ENCODE peak calls at places on chromosomes 1 and 21, in five cellular contexts. R is right lobe of liver; I is bronchial epithelial cell; P is amniotic stem cell; T is activated T-cell treated with anti-CD3 and anti-CD28 coated beads, Interleukin-2, amount 50 U/mL, for 72 hours. Q is an unnamed sample.

GRCh38 chr1:29426701-29427279 is 190.5 kb downstream of the PTPRU start:
- DNase-seq in R (no peak), I (peak), P (no peak), T (no peak), Q (no peak)

GRCh38 chr1:15915991-15916390 is 59.9 kb downstream of the ZBTB17 start:
- DNase-seq in R (no peak), I (no peak), P (no peak), T (no peak), Q (no peak)

GRCh38 chr1:247102381-247102780 is 1.8 kb downstream of the ZNF669 start:
- DNase-seq in R (no peak), I (peak), P (no peak), T (no peak), Q (no peak)

GRCh38 chr1:57307382-57307781 is 116.5 kb downstream of the DAB1 start:
- DNase-seq in R (no peak), I (peak), P (no peak), T (peak), Q (peak)

GRCh38 chr21:18041012-18041411 is 203.6 kb upstream of the CHODL start:
- DNase-seq in R (no peak), I (peak), P (no peak), T (peak), Q (no peak)

GRCh38 chr1:217647791-217648190 is 16.6 kb downstream of the SPATA17 start:
- DNase-seq in R (no peak), I (no peak), P (no peak), T (no peak), Q (no peak)

GRCh38 chr1:4380564-4381168 is 273.7 kb upstream of the AJAP1 start:
- DNase-seq in R (no peak), I (peak), P (no peak), T (no peak), Q (no peak)

GRCh38 chr1:110722835-110723234 is 48.1 kb upstream of the KCNA3 start:
- DNase-seq in R (no peak), I (no peak), P (no peak), T (no peak), Q (no peak)

GRCh38 chr1:228174482-228175315 is 9.1 kb downstream of the IBA57 start:
- DNase-seq in R (no peak), I (no peak), P (no peak), T (peak), Q (no peak)

GRCh38 chr1:187261637-187262036 is 432.9 kb downstream of the PLA2G4A start:
- DNase-seq in R (no peak), I (no peak), P (no peak), T (no peak), Q (no peak)

GRCh38 chr1:24830680-24831272 is 85.5 kb downstream of the CLIC4 start:
- DNase-seq in R (no peak), I (peak), P (peak), T (no peak), Q (no peak)

Q was measured in colonic mucosa.